ENCODE peak calls at places on chromosomes 5 and 9, in nine cellular contexts. Q is nephron progenitor cell, O is progenitor cell of endocrine pancreas, X is hepatocyte, N is cardiac muscle cell, R is K562, M is mucosa of descending colon, E is tibial artery, U is GM10248. T is an unnamed sample.

GRCh38 chr5:97142521-97143254 is at the start of gene LIX1:
- DNase-seq in Q (peak; percentile 47), O (no peak), X (peak; percentile 81), N (peak; percentile 85), R (peak; percentile 54), M (peak; percentile 53), E (peak; percentile 21), U (peak; percentile 48), T (peak; percentile 50)

GRCh38 chr9:6538666-6539071 is 106.9 kb downstream of the GLDC start:
- DNase-seq in Q (no peak), O (no peak), X (no peak), N (no peak), R (no peak), M (no peak), E (no peak), U (no peak), T (no peak)

GRCh38 chr9:104553261-104553660 is 15.7 kb upstream of the OR13C8 start:
- DNase-seq in Q (no peak), O (no peak), X (no peak), N (no peak), R (no peak), M (no peak), E (no peak), U (no peak), T (no peak)

GRCh38 chr5:111742595-111742994 is 14.4 kb downstream of the NREP start:
- DNase-seq in Q (peak; percentile 15), O (no peak), X (peak; percentile 33), N (no peak), R (no peak), M (peak; percentile 16), E (no peak), U (no peak), T (no peak)

GRCh38 chr9:106481003-106481614 is 381.9 kb upstream of the ZNF462 start:
- DNase-seq in Q (no peak), O (no peak), X (no peak), N (no peak), R (no peak), M (no peak), E (no peak), U (no peak), T (no peak)

GRCh38 chr9:88852794-88853193 is 138.5 kb upstream of the S1PR3 start:
- DNase-seq in Q (no peak), O (no peak), X (peak; percentile 61), N (no peak), R (peak; percentile 47), M (no peak), E (no peak), U (no peak), T (no peak)

GRCh38 chr5:129063483-129064136 is 30.9 kb upstream of the ISOC1 start:
- DNase-seq in Q (no peak), O (no peak), X (peak; percentile 63), N (no peak), R (no peak), M (no peak), E (no peak), U (no peak), T (no peak)

GRCh38 chr5:74063821-74064598 is 438.0 kb downstream of the ARHGEF28 start:
- DNase-seq in Q (no peak), O (no peak), X (no peak), N (no peak), R (no peak), M (no peak), E (no peak), U (no peak), T (no peak)

GRCh38 chr5:31194458-31194808 is 947 bp downstream of the CDH6 start:
- DNase-seq in Q (peak; percentile 16), O (no peak), X (no peak), N (peak; percentile 23), R (no peak), M (no peak), E (no peak), U (no peak), T (no peak)

GRCh38 chr9:85431396-85432102 is 310.2 kb downstream of the AGTPBP1 start:
- DNase-seq in Q (no peak), O (no peak), X (peak; percentile 30), N (no peak), R (no peak), M (no peak), E (no peak), U (no peak), T (no peak)

GRCh38 chr5:88875609-88876234 is 7.3 kb downstream of the MEF2C start:
- DNase-seq in Q (no peak), O (no peak), X (no peak), N (no peak), R (no peak), M (peak; percentile 31), E (no peak), U (no peak), T (no peak)

GRCh38 chr5:176697929-176698520 is 50.7 kb downstream of the TSPAN17 start:
- DNase-seq in Q (peak; percentile 51), O (no peak), X (no peak), N (no peak), R (no peak), M (no peak), E (no peak), U (no peak), T (no peak)

GRCh38 chr5:1085391-1085790 is 26.5 kb downstream of the SLC12A7 start:
- DNase-seq in Q (no peak), O (no peak), X (no peak), N (no peak), R (no peak), M (no peak), E (no peak), U (no peak), T (no peak)

GRCh38 chr5:130502702-130503101 is 598.4 kb downstream of the CHSY3 start:
- DNase-seq in Q (no peak), O (no peak), X (no peak), N (no peak), R (no peak), M (no peak), E (no peak), U (no peak), T (no peak)

GRCh38 chr5:33816791-33817190 is 75.0 kb downstream of the ADAMTS12 start:
- DNase-seq in Q (no peak), O (no peak), X (no peak), N (no peak), R (no peak), M (no peak), E (no peak), U (no peak), T (no peak)

GRCh38 chr9:5920860-5921328 is 30.2 kb downstream of the MLANA start:
- DNase-seq in Q (no peak), O (no peak), X (no peak), N (no peak), R (no peak), M (no peak), E (no peak), U (peak; percentile 51), T (peak; percentile 39)

GRCh38 chr9:108786756-108787663 is 68.8 kb downstream of the ACTL7B start:
- DNase-seq in Q (no peak), O (no peak), X (peak; percentile 49), N (no peak), R (no peak), M (no peak), E (no peak), U (no peak), T (no peak)

GRCh38 chr5:181243521-181244307 is at the start of gene RACK1:
- DNase-seq in Q (peak; percentile 86), O (peak; percentile 76), X (peak; percentile 93), N (peak; percentile 93), R (peak; percentile 94), M (peak; percentile 92), E (peak; percentile 90), U (peak; percentile 89), T (peak; percentile 92)

GRCh38 chr5:162209005-162209605 is 141.5 kb downstream of the GABRG2 start:
- DNase-seq in Q (peak; percentile 61), O (peak; percentile 48), X (peak; percentile 76), N (peak; percentile 72), R (peak; percentile 10), M (peak; percentile 81), E (no peak), U (peak; percentile 28), T (peak; percentile 7)
- TF ChIP-seq CTCF in Q (peak; percentile 65), O (peak; percentile 71), X (peak; percentile 65), N (no peak), R (no peak), M (peak; percentile 21), E (peak; percentile 40), U (peak; percentile 55), T (peak; percentile 42)

GRCh38 chr5:118592234-118592633 is 396.1 kb downstream of the DTWD2 start:
- DNase-seq in Q (no peak), O (no peak), X (no peak), N (no peak), R (no peak), M (no peak), E (no peak), U (no peak), T (no peak)
- TF ChIP-seq CTCF in Q (no peak), O (no peak), X (no peak), N (no peak), R (no peak), M (no peak), E (no peak), U (no peak), T (no peak)

GRCh38 chr5:123094919-123095693 is 6.1 kb downstream of the PRDM6 start:
- DNase-seq in Q (peak; percentile 74), O (peak; percentile 57), X (peak; percentile 47), N (peak; percentile 53), R (no peak), M (no peak), E (peak; percentile 52), U (no peak), T (peak; percentile 26)
- TF ChIP-seq CTCF in Q (peak; percentile 42), O (peak; percentile 60), X (peak; percentile 32), N (no peak), R (no peak), M (no peak), E (peak; percentile 69), U (no peak), T (no peak)

GRCh38 chr5:175059687-175060194 is 335.4 kb downstream of the MSX2 start:
- DNase-seq in Q (peak; percentile 71), O (peak; percentile 11), X (peak; percentile 62), N (peak; percentile 82), R (no peak), M (peak; percentile 6), E (peak; percentile 24), U (peak; percentile 18), T (peak; percentile 15)
- TF ChIP-seq CTCF in Q (no peak), O (no peak), X (peak; percentile 33), N (no peak), R (no peak), M (no peak), E (no peak), U (no peak), T (no peak)

DNA sequence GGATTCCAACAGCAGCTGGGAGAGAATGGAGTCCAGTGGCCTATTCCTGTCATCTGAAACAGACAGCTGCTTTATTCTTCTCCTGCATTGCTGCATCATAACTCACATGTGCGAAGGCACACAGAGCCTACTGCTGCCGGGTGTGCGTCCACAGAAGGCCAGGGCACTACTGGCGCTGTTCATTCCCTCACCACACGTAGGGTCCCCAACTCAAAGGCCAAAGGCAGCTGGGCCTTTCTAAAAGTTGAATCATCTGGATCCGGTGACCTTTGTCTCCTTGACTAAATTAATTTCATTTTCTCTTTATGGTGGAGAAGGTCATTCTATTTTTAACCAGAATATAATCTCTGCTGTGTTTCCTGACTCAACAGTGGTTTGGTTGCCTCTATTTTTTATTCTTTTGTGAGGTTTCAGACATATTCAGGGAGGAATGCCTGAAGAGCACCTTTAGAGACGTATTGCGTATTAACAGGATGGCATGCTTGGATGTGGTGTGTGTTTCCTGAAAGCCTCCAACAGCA is 10.8 kb upstream of the SPATA24 start:
- DNase-seq in Q (no peak), O (no peak), X (no peak), N (no peak), R (no peak), M (no peak), E (no peak), U (no peak), T (no peak)
- TF ChIP-seq CTCF in Q (no peak), O (no peak), X (no peak), N (no peak), R (no peak), M (no peak), E (no peak), U (no peak), T (no peak)

T was measured in GM13976.